ENCODE peak calls at places on chromosomes 2 and 18, in seven cellular contexts. T is GM12891, I is HepG2, F is H1, O is K562, P is SK-N-SH, U is GM12878. Y is an unnamed sample.
A peak's percentile ranks its signal among the peaks of the same experiment; 100 is the strongest.

GRCh38 chr2:170425291-170425751 is 247.4 kb downstream of the MYO3B start:
- DNase-seq in U (no peak), I (peak; percentile 25), P (no peak), F (no peak), T (no peak), O (no peak), Y (no peak)

GRCh38 chr18:46683252-46683651 is 26.2 kb upstream of the LOXHD1 start:
- DNase-seq in F (no peak), T (no peak), O (no peak), U (no peak), P (no peak), I (no peak), Y (no peak)

GRCh38 chr2:152283392-152283791 is 51.6 kb upstream of the FMNL2 start:
- DNase-seq in I (no peak), O (no peak), U (no peak), T (no peak), F (no peak), P (no peak), Y (no peak)

GRCh38 chr2:75484840-75485239 is 75.9 kb downstream of the EVA1A start:
- DNase-seq in T (no peak), O (no peak), I (no peak), F (no peak), P (no peak), U (no peak), Y (no peak)

GRCh38 chr18:2891526-2892431 is 45.0 kb downstream of the EMILIN2 start:
- DNase-seq in F (no peak), P (no peak), T (no peak), I (no peak), U (no peak), O (no peak), Y (no peak)

GRCh38 chr2:165959371-165959770 is 5.8 kb upstream of the TTC21B start:
- DNase-seq in U (no peak), P (no peak), I (no peak), T (no peak), F (no peak), O (no peak), Y (no peak)

GRCh38 chr18:45102863-45103262 is 422.2 kb downstream of the SETBP1 start:
- DNase-seq in O (no peak), I (no peak), P (no peak), U (no peak), F (no peak), T (no peak), Y (no peak)

GRCh38 chr2:238700122-238700457 is 147.8 kb upstream of the TWIST2 start:
- DNase-seq in I (no peak), F (no peak), O (no peak), P (no peak), U (no peak), T (no peak), Y (no peak)

GRCh38 chr2:58042486-58042970 is 4.1 kb upstream of the VRK2 start:
- DNase-seq in P (peak; percentile 19), T (no peak), U (no peak), F (no peak), I (peak; percentile 95), O (no peak), Y (no peak)

GRCh38 chr18:40159141-40160017 is 1795.7 kb upstream of the PIK3C3 start:
- DNase-seq in O (no peak), F (no peak), T (no peak), U (peak; percentile 1), I (peak; percentile 35), P (peak; percentile 27), Y (no peak)

GRCh38 chr2:233082934-233083755 is 23.0 kb downstream of the INPP5D start:
- DNase-seq in I (no peak), P (no peak), F (no peak), T (no peak), U (no peak), O (no peak), Y (no peak)

GRCh38 chr2:231186325-231186724 is 12.1 kb upstream of the ARMC9 start:
- DNase-seq in O (no peak), P (no peak), I (no peak), T (no peak), F (no peak), U (no peak), Y (no peak)

GRCh38 chr2:146853741-146854444 is 990.9 kb upstream of the ACVR2A start:
- DNase-seq in P (no peak), I (no peak), U (no peak), F (no peak), O (no peak), T (no peak), Y (no peak)

GRCh38 chr2:47178359-47178758 is 23.3 kb upstream of the STPG4 start:
- DNase-seq in U (no peak), F (no peak), O (no peak), P (no peak), I (no peak), T (no peak), Y (no peak)

GRCh38 chr2:53445376-53446072 is 322.1 kb upstream of the CHAC2 start:
- DNase-seq in I (no peak), O (no peak), F (no peak), T (no peak), U (no peak), P (no peak), Y (no peak)

GRCh38 chr18:22688877-22689496 is 244.1 kb upstream of the RBBP8 start:
- DNase-seq in P (no peak), O (no peak), U (no peak), I (no peak), F (no peak), T (no peak), Y (no peak)

GRCh38 chr2:211487746-211488145 is 931.3 kb downstream of the CPS1 start:
- DNase-seq in P (no peak), T (no peak), I (no peak), O (no peak), F (no peak), U (no peak), Y (no peak)
- TF ChIP-seq TAF1 in P (no peak), T (no peak), I (no peak), O (no peak), F (no peak), U (no peak), Y (no peak)

GRCh38 chr2:66242099-66242498 is 192.8 kb upstream of the MEIS1 start:
- DNase-seq in O (no peak), I (no peak), P (no peak), F (no peak), U (no peak), T (no peak), Y (no peak)

GRCh38 chr2:66237470-66238354 is 197.2 kb upstream of the MEIS1 start:
- DNase-seq in U (no peak), I (no peak), O (no peak), P (no peak), F (no peak), T (no peak), Y (no peak)

GRCh38 chr2:66236816-66237469 is 198.0 kb upstream of the MEIS1 start:
- DNase-seq in T (no peak), I (no peak), O (no peak), P (no peak), U (no peak), F (no peak), Y (no peak)

GRCh38 chr2:66240284-66240683 is 194.6 kb upstream of the MEIS1 start:
- DNase-seq in P (no peak), I (no peak), O (no peak), T (no peak), F (no peak), U (no peak), Y (no peak)

DNA sequence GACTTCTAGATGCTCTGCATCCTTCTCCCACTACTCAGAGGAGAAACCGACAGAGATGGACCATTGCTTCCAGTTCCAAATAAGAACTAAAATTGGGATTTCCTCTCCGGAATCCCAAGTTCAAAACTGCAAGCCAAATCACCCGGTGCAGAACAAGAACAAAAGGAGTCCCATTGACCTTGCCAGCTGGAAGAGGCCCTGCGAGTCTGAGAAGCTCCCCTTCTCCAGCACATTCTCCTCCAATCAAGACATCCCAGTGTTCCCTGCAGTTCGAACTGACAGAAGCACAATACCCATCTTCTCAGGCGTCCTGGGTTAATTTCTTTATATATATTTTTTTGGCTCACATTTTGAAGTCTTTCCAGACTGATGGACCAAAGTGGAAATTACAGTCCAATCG is 195.3 kb upstream of the MEIS1 start:
- DNase-seq in O (no peak), F (no peak), I (no peak), T (no peak), U (no peak), P (no peak), Y (no peak)
- TF ChIP-seq TAF1 in O (no peak), F (no peak), I (no peak), T (no peak), U (no peak), P (no peak), Y (no peak)

GRCh38 chr2:120469486-120469885 is 123.5 kb downstream of the INHBB start:
- DNase-seq in U (no peak), I (no peak), T (no peak), F (no peak), O (no peak), P (no peak), Y (no peak)
- TF ChIP-seq TAF1 in U (no peak), I (peak; percentile 4), T (no peak), F (no peak), O (no peak), P (no peak), Y (no peak)

GRCh38 chr18:49967171-49967570 is 153.8 kb upstream of the ACAA2 start:
- DNase-seq in P (no peak), O (no peak), U (peak; percentile 53), T (no peak), F (no peak), I (peak; percentile 93), Y (no peak)
- TF ChIP-seq TAF1 in P (no peak), O (no peak), U (no peak), T (no peak), F (no peak), I (no peak), Y (no peak)

Y was measured in GM12892.